ENCODE peak calls at places on chromosomes 6 and 20, in four cellular contexts. A is neural progenitor cell, B is tibial nerve, P is AG04450. F is an unnamed sample.

GRCh38 chr6:48074368-48074767 is 36.6 kb downstream of the PTCHD4 start:
- DNase-seq in A (peak), B (no peak), P (no peak), F (no peak)

GRCh38 chr20:37522258-37523011 is 1.4 kb downstream of the NNAT start:
- DNase-seq in A (no peak), B (no peak), P (no peak), F (peak)

GRCh38 chr6:453152-453551 is 61.6 kb downstream of the IRF4 start:
- DNase-seq in A (no peak), B (peak), P (no peak), F (peak)

GRCh38 chr20:44586986-44587980 is 4.9 kb downstream of the PKIG start:
- DNase-seq in A (no peak), B (no peak), P (no peak), F (no peak)

GRCh38 chr6:62042444-62042843 is 243.6 kb downstream of the KHDRBS2 start:
- DNase-seq in A (no peak), B (no peak), P (no peak), F (no peak)

GRCh38 chr6:29529956-29530355 is 29.6 kb downstream of the UBD start:
- DNase-seq in A (no peak), B (no peak), P (no peak), F (no peak)

GRCh38 chr6:119331676-119332286 is 17.8 kb downstream of the MAN1A1 start:
- DNase-seq in A (no peak), B (no peak), P (no peak), F (no peak)

GRCh38 chr6:99151634-99152344 is 197.7 kb downstream of the FAXC start:
- DNase-seq in A (peak), B (no peak), P (peak), F (no peak)

GRCh38 chr6:142537612-142538478 is 236.0 kb downstream of the ADGRG6 start:
- DNase-seq in A (no peak), B (no peak), P (no peak), F (no peak)

GRCh38 chr20:43985608-43986316 is 71.1 kb downstream of the TOX2 start:
- DNase-seq in A (no peak), B (no peak), P (no peak), F (no peak)

GRCh38 chr6:20707870-20708269 is 173.6 kb downstream of the CDKAL1 start:
- DNase-seq in A (no peak), B (no peak), P (no peak), F (no peak)

GRCh38 chr6:142300758-142301251 is 1.0 kb upstream of the ADGRG6 start:
- DNase-seq in A (peak), B (peak), P (no peak), F (no peak)

GRCh38 chr6:105109955-105110650 is 69.7 kb downstream of the POPDC3 start:
- DNase-seq in A (no peak), B (no peak), P (no peak), F (no peak)

GRCh38 chr6:104887350-104887749 is 27.6 kb upstream of the HACE1 start:
- DNase-seq in A (peak), B (no peak), P (peak), F (no peak)

GRCh38 chr20:41029150-41029872 is 689 bp downstream of the TOP1 start:
- DNase-seq in A (peak), B (no peak), P (no peak), F (peak)

GRCh38 chr20:31608256-31608980 is 3.3 kb downstream of the ID1 start:
- DNase-seq in A (peak), B (peak), P (no peak), F (peak)

GRCh38 chr20:32685541-32686529 is 12.1 kb upstream of the C20orf203 start:
- DNase-seq in A (peak), B (peak), P (peak), F (no peak)

GRCh38 chr6:159197251-159197650 is 28.1 kb downstream of the FNDC1 start:
- DNase-seq in A (no peak), B (no peak), P (no peak), F (no peak)

GRCh38 chr6:153140299-153140698 is 9.2 kb upstream of the RGS17 start:
- DNase-seq in A (no peak), B (no peak), P (no peak), F (no peak)

GRCh38 chr6:26156105-26156849 is 69.0 kb downstream of the HFE start:
- DNase-seq in A (peak), B (peak), P (peak), F (peak)

GRCh38 chr6:116217069-116217468 is 36.8 kb downstream of the TSPYL4 start:
- DNase-seq in A (peak), B (no peak), P (no peak), F (no peak)

GRCh38 chr6:121436172-121436965 is 923 bp downstream of the GJA1 start:
- DNase-seq in A (peak), B (no peak), P (no peak), F (no peak)

GRCh38 chr6:166342293-166343156 is at the start of gene SFT2D1:
- DNase-seq in A (peak), B (peak), P (peak), F (peak)

GRCh38 chr6:4698901-4699659 is 77.1 kb upstream of the CDYL start:
- DNase-seq in A (no peak), B (no peak), P (no peak), F (no peak)

GRCh38 chr20:741620-742019 is 26.7 kb downstream of the SLC52A3 start:
- DNase-seq in A (no peak), B (no peak), P (no peak), F (no peak)

GRCh38 chr6:11785953-11786579 is 7.5 kb upstream of the ADTRP start:
- DNase-seq in A (no peak), B (no peak), P (no peak), F (no peak)

GRCh38 chr20:34772437-34772836 is 53.0 kb downstream of the NCOA6 start:
- DNase-seq in A (no peak), B (no peak), P (no peak), F (no peak)

GRCh38 chr6:72218125-72218524 is 331.8 kb downstream of the RIMS1 start:
- DNase-seq in A (peak), B (no peak), P (no peak), F (no peak)

GRCh38 chr6:45923831-45924391 is 91.7 kb downstream of the CLIC5 start:
- DNase-seq in A (no peak), B (no peak), P (peak), F (no peak)

GRCh38 chr6:153931431-153931830 is 107.6 kb upstream of the OPRM1 start:
- DNase-seq in A (no peak), B (no peak), P (no peak), F (no peak)

GRCh38 chr6:158894192-158894591 is 75.0 kb upstream of the EZR start:
- DNase-seq in A (peak), B (no peak), P (peak), F (no peak)

GRCh38 chr6:116335612-116336011 is 35.1 kb upstream of the DSE start:
- DNase-seq in A (no peak), B (no peak), P (no peak), F (no peak)

GRCh38 chr20:16719421-16719820 is 10.4 kb upstream of the SNRPB2 start:
- DNase-seq in A (no peak), B (no peak), P (no peak), F (no peak)

GRCh38 chr6:1832844-1833787 is 223.4 kb downstream of the FOXC1 start:
- DNase-seq in A (no peak), B (peak), P (no peak), F (no peak)

GRCh38 chr6:43878823-43879495 is 108.9 kb downstream of the VEGFA start:
- DNase-seq in A (peak), B (no peak), P (no peak), F (peak)

GRCh38 chr6:21371676-21372161 is 221.8 kb upstream of the SOX4 start:
- DNase-seq in A (peak), B (no peak), P (no peak), F (no peak)

GRCh38 chr6:142816024-142816423 is 129.0 kb downstream of the HIVEP2 start:
- DNase-seq in A (no peak), B (no peak), P (no peak), F (no peak)

GRCh38 chr6:168133186-168133585 is 54.2 kb upstream of the FRMD1 start:
- DNase-seq in A (peak), B (no peak), P (no peak), F (peak)

GRCh38 chr20:63453029-63453523 is 19.4 kb downstream of the KCNQ2 start:
- DNase-seq in A (no peak), B (no peak), P (no peak), F (no peak)

GRCh38 chr6:142200846-142201628 is 54.0 kb downstream of the VTA1 start:
- DNase-seq in A (no peak), B (no peak), P (no peak), F (no peak)

GRCh38 chr6:73452107-73452461 is at the start of gene CGAS:
- DNase-seq in A (peak), B (peak), P (no peak), F (peak)
- H3K27ac ChIP-seq in A (no peak), B (peak), P (peak), F (peak)

DNA sequence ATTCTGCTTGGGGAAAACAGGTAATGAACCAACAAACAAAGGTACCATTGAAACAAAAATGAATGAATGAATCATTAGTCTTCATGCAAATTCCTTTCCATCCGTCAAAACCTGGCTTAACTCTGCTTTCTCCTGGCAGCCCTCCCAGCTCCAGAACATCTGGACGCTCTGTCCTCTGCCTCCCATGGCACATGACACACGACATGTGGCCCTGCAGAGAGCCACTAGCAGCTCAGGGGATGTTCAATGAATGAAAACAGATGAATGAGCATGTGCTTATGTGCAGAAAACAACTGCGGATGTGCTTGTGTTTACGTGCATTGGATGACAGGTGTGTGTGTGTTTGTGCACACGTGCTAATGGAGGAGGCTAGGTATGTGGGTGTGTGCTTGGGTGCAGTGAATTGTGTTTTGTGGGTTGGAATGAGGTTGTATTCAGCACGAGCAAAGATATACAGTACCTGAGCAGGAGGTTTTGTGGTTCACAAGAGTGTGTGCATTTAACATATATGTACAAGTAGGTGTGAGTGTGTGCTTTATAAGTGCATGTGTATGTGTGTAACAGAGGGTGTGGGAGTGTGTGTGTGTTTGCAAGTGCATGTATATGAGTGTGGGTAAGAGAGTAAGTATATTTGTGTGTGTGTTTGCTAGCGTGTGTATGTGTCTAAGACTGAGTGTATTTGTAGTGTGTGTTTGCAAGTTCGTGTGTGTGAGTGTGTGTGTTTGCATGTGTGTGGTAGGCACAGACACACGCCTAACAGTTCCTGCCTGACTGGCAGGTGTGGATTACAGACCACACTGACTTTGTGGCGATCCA is 374.1 kb upstream of the SULF2 start:
- DNase-seq in A (no peak), B (no peak), P (no peak), F (no peak)
- H3K27ac ChIP-seq in A (no peak), B (no peak), P (no peak), F (no peak)

GRCh38 chr6:67633058-67633457 is 1002.0 kb upstream of the ADGRB3 start:
- DNase-seq in A (no peak), B (no peak), P (no peak), F (no peak)
- H3K27ac ChIP-seq in A (no peak), B (no peak), P (no peak), F (no peak)

DNA sequence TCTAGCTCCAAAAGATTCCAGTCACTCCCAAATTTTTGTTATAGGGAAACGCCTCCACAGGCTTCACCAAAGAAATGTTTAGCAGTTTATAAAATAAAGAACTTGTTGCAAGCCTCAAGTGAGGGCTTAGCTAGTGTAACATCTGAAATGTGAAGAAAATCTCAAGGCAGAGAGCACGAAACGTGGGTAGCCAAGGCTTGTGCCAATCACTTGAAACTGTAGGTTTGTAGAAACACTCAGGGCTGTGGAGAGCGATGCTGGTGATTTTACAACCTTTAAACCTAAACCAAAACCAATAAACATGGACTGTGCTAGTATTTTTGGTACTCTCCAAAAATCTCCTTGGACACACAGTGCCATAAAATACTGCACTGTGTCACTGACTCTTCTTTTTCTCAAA is 108.1 kb upstream of the TRAF3IP2 start:
- DNase-seq in A (no peak), B (no peak), P (no peak), F (no peak)
- H3K27ac ChIP-seq in A (no peak), B (peak), P (no peak), F (no peak)

GRCh38 chr6:138856654-138857053 is 60.8 kb downstream of the ECT2L start:
- DNase-seq in A (no peak), B (no peak), P (no peak), F (no peak)
- H3K27ac ChIP-seq in A (no peak), B (no peak), P (no peak), F (no peak)

GRCh38 chr20:46901638-46902037 is 7.0 kb downstream of the EYA2 start:
- DNase-seq in A (no peak), B (no peak), P (no peak), F (no peak)
- H3K27ac ChIP-seq in A (no peak), B (peak), P (no peak), F (no peak)

DNA sequence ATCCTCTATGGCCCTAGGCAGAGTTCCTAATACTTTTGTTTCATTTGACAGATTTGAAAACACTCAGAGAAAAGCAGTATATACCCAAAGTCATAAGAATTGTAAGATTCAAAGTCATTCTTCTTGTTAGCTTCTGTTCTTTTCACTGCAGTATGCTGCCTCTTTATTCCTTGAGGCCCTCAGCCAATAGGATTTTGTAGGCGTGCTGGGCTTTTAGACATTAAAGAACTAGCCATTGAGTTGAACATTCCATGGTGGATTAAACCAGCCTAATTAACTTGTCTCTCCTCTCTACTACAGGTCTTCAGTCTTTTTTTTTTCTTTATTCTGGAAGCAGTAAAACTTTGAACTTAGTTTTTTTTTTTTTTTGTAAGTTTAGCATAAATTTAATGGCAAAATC is 186.3 kb downstream of the PLCB4 start:
- DNase-seq in A (peak), B (no peak), P (no peak), F (no peak)
- H3K27ac ChIP-seq in A (no peak), B (no peak), P (no peak), F (no peak)

DNA sequence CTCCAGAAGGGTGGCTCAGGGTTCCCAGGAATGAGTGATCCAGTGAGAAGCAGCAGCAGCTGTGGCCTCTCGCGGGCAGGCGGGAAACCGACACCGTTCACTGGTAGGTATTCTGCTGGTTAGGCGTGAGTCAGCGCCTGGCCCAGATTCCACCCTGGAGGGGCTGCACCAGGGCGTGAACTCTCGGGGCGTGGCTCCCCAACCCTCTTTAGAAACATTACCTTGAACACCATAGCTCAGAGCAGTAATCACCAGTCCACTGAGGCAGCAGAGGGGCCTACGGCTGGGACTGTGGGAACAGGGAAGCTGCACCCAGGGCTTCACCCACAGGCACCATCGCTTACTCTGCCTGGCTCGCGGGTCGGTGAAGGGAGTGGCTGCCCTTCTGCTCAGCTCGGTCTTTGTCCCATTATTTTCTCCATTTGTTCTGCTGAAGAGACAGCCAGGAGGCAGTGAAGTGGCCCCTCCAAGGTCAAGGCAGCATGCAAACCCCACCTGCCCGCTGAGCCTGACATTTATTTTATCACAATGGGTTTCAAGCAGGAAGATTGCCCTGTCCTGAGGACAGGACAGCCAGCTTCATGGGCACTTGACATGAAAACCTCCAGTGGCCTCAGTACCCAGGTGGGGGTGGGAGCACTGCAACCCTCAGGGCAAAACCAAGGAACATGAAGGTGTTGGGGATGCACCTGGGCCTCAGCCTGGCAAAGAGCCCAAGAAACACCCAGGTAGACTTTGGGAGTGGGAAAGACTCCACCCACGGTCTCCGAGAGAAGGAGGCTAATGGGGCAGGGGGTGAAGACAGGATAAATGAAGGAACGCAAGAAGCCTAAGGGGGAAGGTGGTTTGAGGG is 51.0 kb upstream of the CD93 start:
- DNase-seq in A (no peak), B (no peak), P (no peak), F (no peak)
- H3K27ac ChIP-seq in A (no peak), B (no peak), P (no peak), F (no peak)